ENCODE peak calls at places on chromosomes 3 and 15, in seven cellular contexts. One of them, this sample, is unnamed.

GRCh38 chr15:77419050-77419835 is 661 bp downstream of the PEAK1 start:
- DNase-seq in stomach: peak; percentile 27
- DNase-seq in IMR-90: peak; percentile 53
- DNase-seq in A549: peak; percentile 31
- DNase-seq in body of pancreas: peak; percentile 31
- DNase-seq in sigmoid colon: peak; percentile 70
- DNase-seq in Peyer's patch: peak; percentile 65
- DNase-seq in this sample: peak; percentile 39

GRCh38 chr3:41684802-41685740 is 276.8 kb downstream of the ULK4 start:
- DNase-seq in stomach: no peak
- DNase-seq in IMR-90: no peak
- DNase-seq in A549: peak; percentile 40
- DNase-seq in body of pancreas: no peak
- DNase-seq in sigmoid colon: no peak
- DNase-seq in Peyer's patch: no peak
- DNase-seq in this sample: no peak

GRCh38 chr3:114221165-114221880 is 16.1 kb downstream of the ZNF80 start:
- DNase-seq in stomach: no peak
- DNase-seq in IMR-90: no peak
- DNase-seq in A549: no peak
- DNase-seq in body of pancreas: no peak
- DNase-seq in sigmoid colon: no peak
- DNase-seq in Peyer's patch: peak; percentile 71
- DNase-seq in this sample: peak; percentile 17

GRCh38 chr15:59301527-59301926 is 71.1 kb downstream of the MYO1E start:
- DNase-seq in stomach: no peak
- DNase-seq in IMR-90: no peak
- DNase-seq in A549: no peak
- DNase-seq in body of pancreas: no peak
- DNase-seq in sigmoid colon: no peak
- DNase-seq in Peyer's patch: peak; percentile 33
- DNase-seq in this sample: no peak

GRCh38 chr3:151873433-151873832 is at the start of gene SUCNR1:
- DNase-seq in stomach: no peak
- DNase-seq in IMR-90: no peak
- DNase-seq in A549: no peak
- DNase-seq in body of pancreas: no peak
- DNase-seq in sigmoid colon: no peak
- DNase-seq in Peyer's patch: no peak
- DNase-seq in this sample: no peak

GRCh38 chr3:78908236-78908635 is 859.6 kb downstream of the ROBO1 start:
- DNase-seq in stomach: no peak
- DNase-seq in IMR-90: peak; percentile 23
- DNase-seq in A549: no peak
- DNase-seq in body of pancreas: no peak
- DNase-seq in sigmoid colon: no peak
- DNase-seq in Peyer's patch: no peak
- DNase-seq in this sample: no peak

GRCh38 chr3:55305714-55306485 is 181.2 kb downstream of the WNT5A start:
- DNase-seq in stomach: no peak
- DNase-seq in IMR-90: peak; percentile 57
- DNase-seq in A549: no peak
- DNase-seq in body of pancreas: no peak
- DNase-seq in sigmoid colon: no peak
- DNase-seq in Peyer's patch: no peak
- DNase-seq in this sample: no peak

GRCh38 chr3:149419816-149420215 is 42.4 kb upstream of the TM4SF1 start:
- DNase-seq in stomach: no peak
- DNase-seq in IMR-90: no peak
- DNase-seq in A549: no peak
- DNase-seq in body of pancreas: no peak
- DNase-seq in sigmoid colon: no peak
- DNase-seq in Peyer's patch: no peak
- DNase-seq in this sample: no peak

GRCh38 chr3:52202384-52203077 is 4.6 kb downstream of the ALAS1 start:
- DNase-seq in stomach: no peak
- DNase-seq in IMR-90: no peak
- DNase-seq in A549: no peak
- DNase-seq in body of pancreas: no peak
- DNase-seq in sigmoid colon: no peak
- DNase-seq in Peyer's patch: no peak
- DNase-seq in this sample: no peak

GRCh38 chr3:107468782-107469181 is 54.0 kb upstream of the BBX start:
- DNase-seq in stomach: no peak
- DNase-seq in IMR-90: no peak
- DNase-seq in A549: no peak
- DNase-seq in body of pancreas: no peak
- DNase-seq in sigmoid colon: no peak
- DNase-seq in Peyer's patch: no peak
- DNase-seq in this sample: no peak

GRCh38 chr15:73985101-73985873 is 6.8 kb downstream of the STOML1 start:
- DNase-seq in stomach: no peak
- DNase-seq in IMR-90: peak; percentile 83
- DNase-seq in A549: no peak
- DNase-seq in body of pancreas: no peak
- DNase-seq in sigmoid colon: peak; percentile 62
- DNase-seq in Peyer's patch: peak; percentile 67
- DNase-seq in this sample: peak; percentile 44

GRCh38 chr3:98592345-98592935 is 971 bp downstream of the CPOX start:
- DNase-seq in stomach: no peak
- DNase-seq in IMR-90: no peak
- DNase-seq in A549: no peak
- DNase-seq in body of pancreas: no peak
- DNase-seq in sigmoid colon: no peak
- DNase-seq in Peyer's patch: no peak
- DNase-seq in this sample: no peak

GRCh38 chr3:46186856-46187700 is 21.0 kb downstream of the CCR1 start:
- DNase-seq in stomach: no peak
- DNase-seq in IMR-90: no peak
- DNase-seq in A549: no peak
- DNase-seq in body of pancreas: no peak
- DNase-seq in sigmoid colon: no peak
- DNase-seq in Peyer's patch: peak; percentile 67
- DNase-seq in this sample: no peak

GRCh38 chr3:56960234-56960917 is 100.1 kb upstream of the SPATA12 start:
- DNase-seq in stomach: no peak
- DNase-seq in IMR-90: no peak
- DNase-seq in A549: no peak
- DNase-seq in body of pancreas: no peak
- DNase-seq in sigmoid colon: no peak
- DNase-seq in Peyer's patch: no peak
- DNase-seq in this sample: no peak
- H3K27ac ChIP-seq in stomach: no peak overlapping the region
- H3K27ac ChIP-seq in IMR-90: no peak overlapping the region
- H3K27ac ChIP-seq in A549: no peak overlapping the region
- H3K27ac ChIP-seq in body of pancreas: no peak overlapping the region
- H3K27ac ChIP-seq in sigmoid colon: no peak overlapping the region
- H3K27ac ChIP-seq in Peyer's patch: no peak overlapping the region
- H3K27ac ChIP-seq in this sample: no peak overlapping the region

GRCh38 chr3:12472000-12472399 is 12.3 kb upstream of the TSEN2 start:
- DNase-seq in stomach: no peak
- DNase-seq in IMR-90: no peak
- DNase-seq in A549: no peak
- DNase-seq in body of pancreas: no peak
- DNase-seq in sigmoid colon: no peak
- DNase-seq in Peyer's patch: no peak
- DNase-seq in this sample: no peak
- TF ChIP-seq POLR2A in stomach: no peak
- TF ChIP-seq POLR2A in IMR-90: no peak
- TF ChIP-seq POLR2A in A549: no peak
- TF ChIP-seq POLR2A in body of pancreas: no peak
- TF ChIP-seq POLR2A in sigmoid colon: no peak
- TF ChIP-seq POLR2A in Peyer's patch: no peak
- TF ChIP-seq POLR2A in this sample: no peak

DNA sequence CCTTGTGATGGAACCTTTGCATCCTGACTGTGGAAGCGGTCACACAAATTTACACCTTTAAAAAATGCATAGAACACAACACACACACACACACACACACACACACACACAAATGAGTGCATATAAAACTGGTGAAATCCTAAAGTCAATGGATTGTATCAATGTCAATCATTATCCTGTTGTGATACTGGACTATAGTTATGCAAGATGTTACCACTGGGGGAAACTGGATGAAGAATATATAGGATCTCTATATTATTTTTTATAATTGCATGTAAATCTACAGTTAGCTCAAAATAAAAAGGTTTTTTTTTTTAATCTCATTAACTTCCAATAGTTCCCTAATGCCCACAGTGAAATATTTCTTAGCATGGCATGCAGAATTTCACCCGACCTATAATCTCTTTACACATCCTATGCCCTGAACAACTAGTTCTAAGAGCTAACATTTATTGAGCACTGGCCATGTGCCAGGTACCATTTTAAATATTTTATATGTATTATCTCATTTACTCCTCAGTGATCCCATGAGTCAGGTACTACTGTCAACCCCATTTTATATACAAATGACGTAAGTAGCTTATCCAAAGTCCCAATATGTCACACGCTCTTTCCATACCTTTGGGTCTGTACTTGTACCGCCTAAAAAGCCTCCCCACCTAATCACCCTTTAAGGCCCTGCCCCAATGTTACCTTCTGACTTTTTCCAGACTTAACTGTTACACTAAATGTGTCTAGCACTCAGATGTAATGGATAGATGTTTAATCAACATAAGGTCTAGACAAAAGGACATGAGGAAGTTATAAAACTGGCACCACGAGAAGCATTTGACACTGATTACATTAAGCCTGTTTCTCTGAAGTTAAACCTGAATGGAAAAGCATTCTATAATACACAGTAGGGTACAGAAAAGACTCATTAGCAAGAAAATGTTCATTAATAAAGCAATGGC is 5.5 kb downstream of the ABCC5 start:
- DNase-seq in stomach: no peak
- DNase-seq in IMR-90: peak; percentile 17
- DNase-seq in A549: no peak
- DNase-seq in body of pancreas: no peak
- DNase-seq in sigmoid colon: no peak
- DNase-seq in Peyer's patch: peak; percentile 57
- DNase-seq in this sample: peak; percentile 46
- H3K27ac ChIP-seq in stomach: no peak overlapping the region
- H3K27ac ChIP-seq in IMR-90: no peak overlapping the region
- H3K27ac ChIP-seq in A549: no peak overlapping the region
- H3K27ac ChIP-seq in body of pancreas: no peak overlapping the region
- H3K27ac ChIP-seq in sigmoid colon: no peak overlapping the region
- H3K27ac ChIP-seq in Peyer's patch: peak overlapping the region; percentile 55
- H3K27ac ChIP-seq in this sample: peak overlapping the region; percentile 28

GRCh38 chr3:4825572-4826236 is 153.5 kb upstream of the BHLHE40 start:
- DNase-seq in stomach: peak; percentile 60
- DNase-seq in IMR-90: no peak
- DNase-seq in A549: peak; percentile 87
- DNase-seq in body of pancreas: peak; percentile 54
- DNase-seq in sigmoid colon: no peak
- DNase-seq in Peyer's patch: peak; percentile 86
- DNase-seq in this sample: peak; percentile 76

GRCh38 chr3:4829031-4829394 is 150.2 kb upstream of the BHLHE40 start:
- DNase-seq in stomach: no peak
- DNase-seq in IMR-90: no peak
- DNase-seq in A549: peak; percentile 22
- DNase-seq in body of pancreas: no peak
- DNase-seq in sigmoid colon: no peak
- DNase-seq in Peyer's patch: no peak
- DNase-seq in this sample: no peak

GRCh38 chr3:4826237-4827100 is 152.8 kb upstream of the BHLHE40 start:
- DNase-seq in stomach: peak; percentile 63
- DNase-seq in IMR-90: no peak
- DNase-seq in A549: peak; percentile 72
- DNase-seq in body of pancreas: peak; percentile 76
- DNase-seq in sigmoid colon: peak; percentile 91
- DNase-seq in Peyer's patch: peak; percentile 88
- DNase-seq in this sample: peak; percentile 81

GRCh38 chr3:4828279-4829030 is 150.8 kb upstream of the BHLHE40 start:
- DNase-seq in stomach: no peak
- DNase-seq in IMR-90: peak; percentile 31
- DNase-seq in A549: peak; percentile 42
- DNase-seq in body of pancreas: no peak
- DNase-seq in sigmoid colon: no peak
- DNase-seq in Peyer's patch: no peak
- DNase-seq in this sample: no peak

DNA sequence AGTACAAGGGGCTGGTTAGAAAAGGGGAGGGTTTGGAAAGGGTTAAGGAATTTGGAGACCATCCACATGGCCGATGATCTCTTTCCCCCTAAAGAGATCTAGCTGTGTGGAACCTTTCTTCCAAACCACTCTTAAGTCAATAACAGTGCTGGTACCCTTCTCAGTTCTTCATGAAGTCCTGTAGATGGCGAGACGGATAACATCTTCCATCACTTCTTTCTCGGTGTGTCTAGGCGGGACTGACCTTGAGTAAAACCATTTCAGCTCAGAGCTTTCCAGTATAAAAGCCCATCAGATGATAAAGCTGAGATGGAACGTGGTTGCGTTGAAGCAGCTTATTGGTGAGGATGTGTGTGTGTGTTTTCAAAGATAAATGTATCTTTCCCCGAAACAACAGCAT is 151.5 kb upstream of the BHLHE40 start:
- DNase-seq in stomach: no peak
- DNase-seq in IMR-90: no peak
- DNase-seq in A549: peak; percentile 60
- DNase-seq in body of pancreas: no peak
- DNase-seq in sigmoid colon: no peak
- DNase-seq in Peyer's patch: no peak
- DNase-seq in this sample: no peak
- TF ChIP-seq POLR2A in stomach: no peak
- TF ChIP-seq POLR2A in IMR-90: no peak
- TF ChIP-seq POLR2A in A549: no peak
- TF ChIP-seq POLR2A in body of pancreas: no peak
- TF ChIP-seq POLR2A in sigmoid colon: no peak
- TF ChIP-seq POLR2A in Peyer's patch: no peak
- TF ChIP-seq POLR2A in this sample: no peak

This sample was measured in transverse colon.